ENCODE peak calls at places on chromosomes 12 and 14, in nine cellular contexts. Q, O, Z, E, N, T, X, J and K are unnamed samples.

GRCh38 chr14:37091651-37092050 is 80.8 kb downstream of the SLC25A21 start:
- DNase-seq in E (no peak), Q (no peak), T (no peak), Z (no peak), O (no peak), N (no peak), J (no peak), X (no peak), K (peak; percentile 34)

GRCh38 chr12:89731614-89732013 is 23.0 kb upstream of the ATP2B1 start:
- DNase-seq in O (no peak), E (no peak), N (peak; percentile 87), T (no peak), X (no peak), Q (no peak), J (no peak), Z (no peak), K (no peak)

GRCh38 chr14:39272918-39273317 is 39.2 kb downstream of the MIA2 start:
- DNase-seq in J (no peak), Q (no peak), T (no peak), O (no peak), N (no peak), E (no peak), X (no peak), Z (no peak), K (no peak)

GRCh38 chr14:85129907-85130306 is 400.0 kb upstream of the FLRT2 start:
- DNase-seq in E (no peak), J (no peak), O (no peak), X (no peak), N (no peak), T (no peak), Z (no peak), Q (no peak), K (no peak)

GRCh38 chr14:61538464-61539022 is 156.8 kb upstream of the HIF1A start:
- DNase-seq in N (no peak), J (no peak), Q (no peak), T (no peak), O (no peak), X (no peak), E (no peak), Z (no peak), K (no peak)

GRCh38 chr12:112938751-112939150 is 477 bp downstream of the OAS3 start:
- DNase-seq in N (peak; percentile 34), O (no peak), E (no peak), J (no peak), X (no peak), T (no peak), Q (no peak), Z (no peak), K (no peak)

GRCh38 chr14:101657372-101657771 is 96.1 kb downstream of the DIO3 start:
- DNase-seq in X (no peak), Z (no peak), N (no peak), T (no peak), O (no peak), E (no peak), Q (no peak), J (no peak), K (no peak)

GRCh38 chr14:69049675-69050074 is 70.6 kb upstream of the ACTN1 start:
- DNase-seq in O (no peak), J (no peak), Q (no peak), T (no peak), N (peak; percentile 38), Z (no peak), E (no peak), X (no peak), K (no peak)

GRCh38 chr12:64625243-64626077 is 15.2 kb downstream of the RASSF3 start:
- DNase-seq in Z (no peak), N (peak; percentile 96), O (peak; percentile 19), Q (peak; percentile 22), T (no peak), X (peak; percentile 87), J (no peak), E (no peak), K (no peak)

GRCh38 chr12:95412826-95413311 is 61.1 kb upstream of the METAP2 start:
- DNase-seq in N (peak; percentile 83), Q (no peak), O (no peak), X (no peak), J (no peak), E (no peak), T (no peak), Z (no peak), K (no peak)

GRCh38 chr12:80195737-80196136 is 96.4 kb downstream of the OTOGL start:
- DNase-seq in Z (no peak), X (no peak), N (no peak), E (no peak), Q (no peak), T (no peak), J (no peak), O (no peak), K (no peak)

GRCh38 chr12:81863406-81863805 is 104.3 kb upstream of the PPFIA2 start:
- DNase-seq in T (no peak), O (no peak), E (no peak), X (no peak), Z (no peak), Q (no peak), J (no peak), N (no peak), K (no peak)

GRCh38 chr12:25352078-25352918 is 101.6 kb upstream of the KRAS start:
- DNase-seq in Z (no peak), T (no peak), J (no peak), N (peak; percentile 19), Q (no peak), O (no peak), E (no peak), X (no peak), K (no peak)

GRCh38 chr12:3048540-3048939 is 28.6 kb upstream of the TSPAN9 start:
- DNase-seq in T (no peak), Q (no peak), E (no peak), O (no peak), X (no peak), J (no peak), N (no peak), Z (no peak), K (no peak)

GRCh38 chr12:52331039-52331438 is 9.8 kb upstream of the KRT83 start:
- DNase-seq in X (no peak), Q (no peak), J (no peak), O (no peak), T (no peak), N (no peak), E (no peak), Z (no peak), K (no peak)

GRCh38 chr12:95790912-95791849 is 617 bp upstream of the NTN4 start:
- DNase-seq in Q (no peak), O (peak; percentile 19), J (no peak), X (peak; percentile 63), N (peak; percentile 62), Z (no peak), E (peak; percentile 19), T (no peak), K (peak; percentile 45)

GRCh38 chr12:112161711-112162110 is 36.4 kb downstream of the TRAFD1 start:
- DNase-seq in Q (no peak), E (no peak), X (no peak), N (no peak), Z (no peak), J (no peak), T (no peak), O (no peak), K (no peak)

GRCh38 chr12:124537525-124538193 is 29.8 kb downstream of the NCOR2 start:
- DNase-seq in Z (no peak), X (no peak), O (no peak), N (no peak), Q (no peak), T (no peak), E (no peak), J (no peak), K (no peak)

GRCh38 chr12:24821691-24822090 is 127.2 kb downstream of the BCAT1 start:
- DNase-seq in Q (peak; percentile 30), J (no peak), N (peak; percentile 83), E (no peak), X (no peak), O (no peak), Z (no peak), T (no peak), K (no peak)

GRCh38 chr14:32938719-32939253 is at the start of gene NPAS3:
- DNase-seq in X (no peak), N (peak; percentile 13), E (no peak), J (no peak), Q (no peak), Z (no peak), T (no peak), O (peak; percentile 46), K (peak; percentile 37)

GRCh38 chr14:94115068-94115591 is 4.6 kb downstream of the IFI27 start:
- DNase-seq in Q (no peak), E (no peak), Z (no peak), N (no peak), O (no peak), T (no peak), J (no peak), X (no peak), K (no peak)

GRCh38 chr12:13033266-13033875 is 10.8 kb upstream of the FAM234B start:
- DNase-seq in T (no peak), E (no peak), X (no peak), Q (no peak), Z (no peak), J (no peak), N (peak; percentile 7), O (no peak), K (peak; percentile 16)

GRCh38 chr14:90969493-90970166 is 90.8 kb downstream of the RPS6KA5 start:
- DNase-seq in J (no peak), Q (peak; percentile 59), T (no peak), E (no peak), N (no peak), X (no peak), O (no peak), Z (no peak), K (no peak)